ENCODE peak calls at places on chromosomes 6 and 20, in seven cellular contexts. T is left ventricle myocardium inferior, W is uterus, I is right lobe of liver, F is neural progenitor cell, J is lower lobe of right lung, X is WTC11. D is an unnamed sample.

GRCh38 chr6:170187669-170188566 is 103.0 kb downstream of the DLL1 start:
- DNase-seq in J (no peak), X (no peak), T (no peak), F (no peak), W (no peak), I (no peak), D (no peak)

GRCh38 chr6:11251553-11252358 is 19.3 kb upstream of the NEDD9 start:
- DNase-seq in T (peak), W (peak), I (no peak), J (no peak), X (no peak), F (no peak), D (peak)

GRCh38 chr20:57793421-57793820 is 83.6 kb upstream of the PMEPA1 start:
- DNase-seq in I (no peak), J (no peak), W (no peak), X (no peak), F (no peak), T (no peak), D (no peak)

GRCh38 chr6:54118117-54118516 is 6.9 kb downstream of the MLIP start:
- DNase-seq in J (no peak), F (no peak), W (no peak), X (no peak), I (no peak), T (no peak), D (no peak)

GRCh38 chr6:82033631-82034211 is 213.8 kb downstream of the IBTK start:
- DNase-seq in I (no peak), T (peak), F (no peak), J (no peak), X (no peak), W (peak), D (peak)

GRCh38 chr6:12148841-12149240 is 136.7 kb downstream of the HIVEP1 start:
- DNase-seq in I (no peak), J (no peak), W (no peak), X (no peak), T (no peak), F (no peak), D (no peak)

GRCh38 chr6:144159231-144159630 is 8.9 kb downstream of the STX11 start:
- DNase-seq in I (no peak), W (no peak), T (no peak), F (no peak), J (no peak), X (no peak), D (no peak)

GRCh38 chr20:42639140-42639539 is 550.6 kb downstream of the PTPRT start:
- DNase-seq in T (no peak), X (no peak), J (no peak), W (no peak), I (no peak), F (no peak), D (no peak)

GRCh38 chr6:133170602-133171001 is 70.6 kb upstream of the EYA4 start:
- DNase-seq in F (no peak), W (no peak), I (no peak), X (no peak), T (no peak), J (no peak), D (no peak)

GRCh38 chr6:21003780-21004541 is 469.7 kb downstream of the CDKAL1 start:
- DNase-seq in F (no peak), T (no peak), X (no peak), J (no peak), W (no peak), I (no peak), D (no peak)

GRCh38 chr20:2624190-2624589 is 28.2 kb upstream of the NOP56 start:
- DNase-seq in X (no peak), J (no peak), F (no peak), I (no peak), W (peak), T (peak), D (peak)

GRCh38 chr6:149094934-149095341 is 222.6 kb upstream of the TAB2 start:
- DNase-seq in X (no peak), I (no peak), T (no peak), W (no peak), F (no peak), J (no peak), D (no peak)

GRCh38 chr6:39357998-39358686 is 35.6 kb upstream of the KCNK16 start:
- DNase-seq in I (no peak), J (no peak), W (no peak), F (no peak), T (no peak), X (no peak), D (peak)

GRCh38 chr20:46040902-46041535 is 12.0 kb downstream of the SLC12A5 start:
- DNase-seq in W (no peak), F (peak), I (no peak), J (no peak), X (peak), T (no peak), D (no peak)

GRCh38 chr6:161748535-161749386 is 474.9 kb upstream of the AGPAT4 start:
- DNase-seq in W (no peak), T (peak), F (peak), J (no peak), X (peak), I (no peak), D (no peak)

GRCh38 chr20:58839991-58840747 is 10.5 kb downstream of the GNAS-AS1 start:
- DNase-seq in T (no peak), W (no peak), X (peak), F (peak), J (no peak), I (no peak), D (no peak)

GRCh38 chr20:58838174-58838573 is 12.5 kb downstream of the GNAS-AS1 start:
- DNase-seq in I (no peak), F (no peak), T (no peak), W (no peak), X (no peak), J (no peak), D (no peak)

GRCh38 chr20:58837717-58838116 is 13.0 kb downstream of the GNAS-AS1 start:
- DNase-seq in F (no peak), J (no peak), T (no peak), I (no peak), X (no peak), W (no peak), D (no peak)

GRCh38 chr20:58840816-58841538 is 9.7 kb downstream of the GNAS-AS1 start:
- DNase-seq in W (no peak), F (peak), X (no peak), I (no peak), J (no peak), T (no peak), D (no peak)

GRCh38 chr20:58839474-58839874 is 11.2 kb downstream of the GNAS-AS1 start:
- DNase-seq in F (peak), J (no peak), X (peak), W (no peak), I (no peak), T (no peak), D (no peak)
- TF ChIP-seq CTCF in F (peak), J (peak), X (peak), W (no peak), I (peak), T (peak), D (peak)

DNA sequence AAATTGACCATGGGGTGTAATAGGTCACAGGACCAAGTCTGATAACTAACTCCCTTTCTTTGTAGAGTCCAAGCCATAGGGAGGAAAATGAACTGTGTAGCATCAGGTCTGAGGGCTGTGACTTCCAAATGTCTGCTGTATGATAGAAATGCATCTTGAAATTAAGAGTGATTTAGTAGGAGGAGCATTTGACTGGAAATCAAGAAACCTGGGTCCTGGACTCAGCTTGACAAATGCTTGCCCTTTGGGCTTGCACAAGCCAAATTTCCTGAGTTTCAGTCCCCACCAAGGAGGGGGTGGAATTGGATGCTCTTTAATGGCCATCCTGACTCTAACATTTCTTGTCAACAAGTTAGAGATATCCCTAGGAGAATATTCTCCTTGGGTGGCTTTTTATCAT is 187.0 kb downstream of the PDE7B start:
- DNase-seq in J (no peak), W (no peak), I (no peak), T (no peak), F (no peak), X (no peak), D (no peak)
- TF ChIP-seq CTCF in J (no peak), W (no peak), I (no peak), T (no peak), F (no peak), X (no peak), D (no peak)

DNA sequence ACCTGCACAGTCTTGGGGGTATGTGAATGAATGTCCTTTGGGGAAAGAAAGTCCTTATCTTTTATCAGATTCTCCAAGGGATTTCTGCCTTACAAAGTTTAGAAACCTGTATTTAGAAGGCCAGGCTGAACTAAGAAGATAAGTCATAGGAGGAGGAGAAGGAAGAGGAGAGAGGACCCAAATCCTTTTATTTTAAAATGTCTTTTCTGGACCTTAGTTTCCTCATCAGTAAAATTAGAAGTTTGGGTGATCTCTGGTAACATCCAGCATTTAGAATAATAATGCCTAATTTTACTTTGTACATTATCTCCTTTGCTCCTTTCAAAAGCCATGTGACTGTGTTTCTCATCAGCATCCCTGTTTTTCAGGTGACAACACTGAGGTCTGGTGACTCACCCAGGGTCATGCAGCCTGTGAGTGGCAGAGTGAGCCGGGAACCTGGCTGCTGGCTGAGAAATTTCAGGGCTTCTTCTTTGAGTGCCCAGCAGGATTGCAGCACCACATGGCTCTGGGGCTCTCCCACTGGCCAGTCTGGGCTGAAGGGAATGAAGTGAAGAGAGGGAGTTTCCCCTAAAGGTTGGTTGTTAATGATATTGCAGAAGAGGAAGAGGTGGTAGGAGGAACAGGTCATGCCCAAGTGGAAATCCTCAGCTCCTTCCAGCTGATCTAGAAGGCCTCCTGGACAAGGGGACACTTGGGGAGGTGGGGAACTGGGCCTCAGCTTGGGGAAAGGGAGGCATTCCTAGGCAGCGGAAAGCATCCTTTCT is 34.0 kb downstream of the VEGFA start:
- DNase-seq in F (no peak), W (no peak), J (no peak), T (no peak), I (no peak), X (no peak), D (no peak)
- TF ChIP-seq CTCF in F (no peak), W (no peak), J (no peak), T (no peak), I (no peak), X (no peak), D (no peak)

GRCh38 chr6:37123957-37124729 is 45.8 kb upstream of the PIM1 start:
- DNase-seq in W (no peak), T (no peak), X (no peak), I (no peak), J (no peak), F (no peak), D (no peak)
- TF ChIP-seq CTCF in W (no peak), T (no peak), X (no peak), I (no peak), J (no peak), F (no peak), D (no peak)

DNA sequence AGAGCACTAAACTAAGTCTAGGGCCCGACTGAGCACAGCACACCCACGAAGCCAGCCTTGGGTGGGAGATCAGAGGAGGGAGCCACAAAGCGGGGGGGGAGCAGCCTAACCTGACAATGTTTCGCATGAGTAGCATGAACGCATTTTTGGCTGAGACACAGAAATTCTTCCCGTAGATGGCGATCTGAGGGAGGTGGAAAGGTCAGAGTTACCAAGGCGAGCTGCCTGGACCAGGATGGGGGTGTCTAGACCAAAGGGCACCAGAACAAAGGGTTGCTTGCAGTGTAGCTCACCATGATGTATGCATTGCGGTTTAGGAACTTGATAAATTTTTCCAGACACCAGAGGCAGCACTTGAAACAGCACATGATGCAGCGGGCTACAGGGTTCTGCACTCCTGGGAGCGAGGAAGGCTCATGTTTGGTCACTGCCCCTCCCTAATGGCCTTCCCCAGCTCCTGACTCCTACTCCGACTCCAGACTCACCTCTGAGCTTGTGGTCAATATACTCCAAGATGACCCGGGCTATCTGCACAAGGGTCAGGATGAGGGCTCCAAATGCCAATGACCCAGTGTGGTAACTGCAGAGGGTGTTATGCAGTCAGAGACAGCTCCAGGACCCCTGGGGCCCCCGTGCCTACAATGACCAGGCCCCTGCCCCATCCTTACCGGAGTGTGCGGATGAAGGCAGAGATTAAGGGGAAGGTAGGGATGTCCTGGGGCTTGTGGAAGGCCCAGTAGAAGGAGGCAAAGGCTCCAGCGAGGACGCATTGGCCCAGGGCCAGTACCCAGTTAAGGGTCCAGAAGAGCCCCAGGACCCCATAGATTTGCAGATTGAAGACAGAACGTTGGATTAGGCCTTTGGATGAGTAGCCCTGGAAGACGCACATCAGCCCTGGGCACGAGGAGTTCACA is 2.8 kb upstream of the NEU1 start:
- DNase-seq in T (no peak), I (no peak), X (no peak), W (no peak), F (no peak), J (no peak), D (no peak)
- TF ChIP-seq CTCF in T (no peak), I (no peak), X (no peak), W (no peak), F (no peak), J (no peak), D (no peak)